ENCODE peak calls at places on chromosomes 2 and 18, in four cellular contexts. V is NCI-H774, J is foreskin fibroblast, Q is LNCaP clone FGC. I is an unnamed sample.

GRCh38 chr2:241125626-241126025 is 23.5 kb upstream of the MTERF4 start:
- DNase-seq in V (no peak), J (no peak), Q (no peak), I (no peak)

GRCh38 chr18:10670856-10671255 is 145.0 kb downstream of the NAPG start:
- DNase-seq in V (no peak), J (no peak), Q (no peak), I (no peak)

GRCh38 chr2:224884188-224884587 is 158.1 kb downstream of the DOCK10 start:
- DNase-seq in V (no peak), J (peak), Q (no peak), I (no peak)

GRCh38 chr2:197669077-197669476 is 6.3 kb downstream of the RFTN2 start:
- DNase-seq in V (no peak), J (no peak), Q (no peak), I (no peak)

GRCh38 chr2:132645176-132645575 is 24.8 kb downstream of the LYPD1 start:
- DNase-seq in V (no peak), J (no peak), Q (no peak), I (no peak)

GRCh38 chr18:61085036-61085435 is 248.2 kb upstream of the CDH20 start:
- DNase-seq in V (no peak), J (no peak), Q (no peak), I (no peak)

GRCh38 chr2:210502997-210503621 is 26.6 kb upstream of the LANCL1 start:
- DNase-seq in V (peak), J (peak), Q (peak), I (peak)

GRCh38 chr2:218546012-218546411 is 22.1 kb downstream of the USP37 start:
- DNase-seq in V (no peak), J (no peak), Q (no peak), I (no peak)

GRCh38 chr2:235493775-235494715 is at the start of gene AGAP1:
- DNase-seq in V (peak), J (peak), Q (no peak), I (peak)

GRCh38 chr2:203579131-203579643 is 44.1 kb upstream of the RAPH1 start:
- DNase-seq in V (peak), J (peak), Q (peak), I (peak)

GRCh38 chr2:12321017-12321641 is 395.6 kb upstream of the TRIB2 start:
- DNase-seq in V (no peak), J (peak), Q (no peak), I (no peak)